ENCODE peak calls at places on chromosome 1, in five cellular contexts. C is cardiac fibroblast; A is AG04450; G is B cell; M is effector memory CD8-positive, alpha-beta T cell. B is an unnamed sample.

GRCh38 chr1:208183977-208184901 is 59.9 kb downstream of the PLXNA2 start:
- DNase-seq in C (peak), A (no peak), G (no peak), M (no peak), B (no peak)

GRCh38 chr1:242057745-242058115 is 58.8 kb upstream of the MAP1LC3C start:
- DNase-seq in C (no peak), A (no peak), G (no peak), M (no peak), B (no peak)

GRCh38 chr1:1419812-1420653 is 1.0 kb downstream of the ANKRD65 start:
- DNase-seq in C (no peak), A (no peak), G (no peak), M (no peak), B (no peak)

GRCh38 chr1:201310251-201310985 is 27.1 kb downstream of the PKP1 start:
- DNase-seq in C (no peak), A (no peak), G (no peak), M (no peak), B (no peak)

GRCh38 chr1:182833271-182833670 is 5.9 kb upstream of the DHX9 start:
- DNase-seq in C (peak), A (no peak), G (no peak), M (no peak), B (no peak)

GRCh38 chr1:227941509-227942020 is 6.2 kb downstream of the WNT9A start:
- DNase-seq in C (no peak), A (no peak), G (no peak), M (no peak), B (no peak)

GRCh38 chr1:215777370-215777925 is 210.3 kb downstream of the KCTD3 start:
- DNase-seq in C (peak), A (no peak), G (no peak), M (no peak), B (no peak)

GRCh38 chr1:248858096-248858890 is 592 bp downstream of the ZNF692 start:
- DNase-seq in C (peak), A (no peak), G (no peak), M (no peak), B (peak)

GRCh38 chr1:82806133-82806532 is 1005.4 kb downstream of the ADGRL2 start:
- DNase-seq in C (no peak), A (no peak), G (no peak), M (no peak), B (no peak)